ENCODE peak calls at places on chromosomes 1 and 21, in ten cellular contexts. S is tibial artery; M is IMR-90; D is small intestine; X is GM23248; L is stomach; P is naive thymus-derived CD4-positive, alpha-beta T cell; W is A549; R is CD8-positive, alpha-beta memory T cell; C is pancreas. B is an unnamed sample. For H3K4me1, the result is how much of the 10 kb centered on the place peaks cover.

GRCh38 chr1:23423415-23424170 is 955 bp downstream of the TCEA3 start:
- DNase-seq in S (no peak), M (no peak), D (peak), X (peak), L (peak), P (peak), W (no peak), R (no peak), C (peak), B (peak)

GRCh38 chr1:184396081-184396480 is 9.3 kb downstream of the C1orf21 start:
- DNase-seq in S (no peak), M (no peak), D (no peak), X (no peak), L (no peak), P (no peak), W (no peak), R (no peak), C (no peak), B (no peak)

GRCh38 chr21:25459365-25459764 is 147.9 kb downstream of the MRPL39 start:
- DNase-seq in S (no peak), M (no peak), D (no peak), X (no peak), L (no peak), P (no peak), W (no peak), R (no peak), C (no peak), B (no peak)

GRCh38 chr1:12067900-12068821 is 5.1 kb downstream of the TNFRSF8 start:
- DNase-seq in S (no peak), M (peak), D (no peak), X (peak), L (no peak), P (no peak), W (no peak), R (peak), C (no peak), B (no peak)

GRCh38 chr1:52632732-52633290 is at the start of gene SHISAL2A:
- DNase-seq in S (no peak), M (no peak), D (peak), X (peak), L (peak), P (peak), W (no peak), R (peak), C (peak), B (peak)

GRCh38 chr1:60152886-60153285 is 79.3 kb upstream of the C1orf87 start:
- DNase-seq in S (no peak), M (no peak), D (no peak), X (no peak), L (no peak), P (no peak), W (no peak), R (no peak), C (no peak), B (no peak)

GRCh38 chr1:84969489-84970250 is 27.2 kb downstream of the MCOLN2 start:
- DNase-seq in S (no peak), M (no peak), D (no peak), X (no peak), L (no peak), P (no peak), W (no peak), R (no peak), C (no peak), B (no peak)

GRCh38 chr1:99704356-99704816 is 58.5 kb downstream of the PALMD start:
- DNase-seq in S (no peak), M (no peak), D (no peak), X (no peak), L (no peak), P (no peak), W (no peak), R (no peak), C (no peak), B (peak)

GRCh38 chr1:46819335-46819734 is 20.5 kb downstream of the CYP4B1 start:
- DNase-seq in S (no peak), M (no peak), D (no peak), X (no peak), L (no peak), P (no peak), W (no peak), R (no peak), C (no peak), B (no peak)

GRCh38 chr21:43951911-43952703 is 60.0 kb upstream of the TRAPPC10 start:
- DNase-seq in S (no peak), M (no peak), D (peak), X (no peak), L (no peak), P (no peak), W (no peak), R (no peak), C (no peak), B (no peak)

GRCh38 chr1:61588736-61589381 is 136.1 kb downstream of the TM2D1 start:
- DNase-seq in S (no peak), M (peak), D (peak), X (peak), L (peak), P (peak), W (peak), R (peak), C (peak), B (peak)

GRCh38 chr1:91828583-91829281 is 57.2 kb downstream of the TGFBR3 start:
- DNase-seq in S (no peak), M (no peak), D (no peak), X (no peak), L (no peak), P (no peak), W (no peak), R (no peak), C (peak), B (peak)

GRCh38 chr1:91826248-91826647 is 59.7 kb downstream of the TGFBR3 start:
- DNase-seq in S (no peak), M (no peak), D (no peak), X (no peak), L (no peak), P (no peak), W (no peak), R (no peak), C (no peak), B (no peak)

GRCh38 chr1:91827094-91828006 is 58.6 kb downstream of the TGFBR3 start:
- DNase-seq in S (no peak), M (no peak), D (peak), X (peak), L (peak), P (no peak), W (peak), R (no peak), C (peak), B (peak)

GRCh38 chr1:91828007-91828321 is 58.0 kb downstream of the TGFBR3 start:
- DNase-seq in S (no peak), M (no peak), D (peak), X (no peak), L (no peak), P (no peak), W (no peak), R (no peak), C (no peak), B (no peak)

DNA sequence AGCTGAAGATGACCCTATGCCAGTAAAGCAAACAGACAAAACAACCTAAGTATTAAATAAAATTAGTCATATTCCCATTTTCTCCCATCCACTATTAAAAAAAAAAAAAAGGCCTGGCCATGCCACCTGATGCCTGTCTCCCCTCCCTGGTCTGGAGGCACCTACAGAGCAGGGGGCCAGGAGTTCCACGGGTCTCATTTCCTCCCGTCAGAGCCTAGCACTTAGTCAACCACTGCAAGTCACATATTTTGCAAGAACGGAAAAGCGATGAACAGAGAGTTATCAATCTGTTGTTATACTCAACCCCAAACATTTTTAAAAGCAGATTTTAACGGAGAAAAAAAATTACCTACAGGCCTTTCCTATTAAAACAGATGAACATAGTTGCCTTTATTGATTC is 59.3 kb downstream of the TGFBR3 start:
- DNase-seq in S (no peak), M (no peak), D (no peak), X (no peak), L (no peak), P (no peak), W (no peak), R (no peak), C (no peak), B (no peak)
- H3K4me1 ChIP-seq in S (under half), M (under half), D (under half), X (under half), L (under half), P (under half), W (half or more), R (under half), C (under half), B (under half)

DNA sequence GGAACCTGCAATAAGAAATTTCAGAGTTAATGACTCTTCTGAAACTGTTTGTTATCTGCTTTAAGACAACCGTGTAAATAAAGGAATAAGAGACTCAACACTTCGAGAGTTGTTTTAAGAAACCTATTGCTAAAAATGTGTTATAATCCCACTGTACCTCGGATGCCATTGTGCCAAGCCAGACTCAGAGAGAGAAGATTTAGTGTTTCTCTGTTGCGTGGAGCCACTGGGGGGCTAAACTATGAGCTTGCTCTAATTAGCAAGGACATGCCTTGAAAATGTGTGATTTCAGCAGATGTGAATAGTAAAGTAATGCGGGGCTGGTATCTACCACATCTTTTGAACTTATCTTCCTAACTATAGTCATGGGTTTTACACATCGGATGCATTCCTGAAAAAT is 56.2 kb upstream of the TARBP1 start:
- DNase-seq in S (no peak), M (no peak), D (no peak), X (no peak), L (no peak), P (no peak), W (no peak), R (no peak), C (no peak), B (no peak)
- H3K4me1 ChIP-seq in S (half or more), M (under half), D (under half), X (half or more), L (half or more), P (under half), W (under half), R (under half), C (half or more), B (under half)

DNA sequence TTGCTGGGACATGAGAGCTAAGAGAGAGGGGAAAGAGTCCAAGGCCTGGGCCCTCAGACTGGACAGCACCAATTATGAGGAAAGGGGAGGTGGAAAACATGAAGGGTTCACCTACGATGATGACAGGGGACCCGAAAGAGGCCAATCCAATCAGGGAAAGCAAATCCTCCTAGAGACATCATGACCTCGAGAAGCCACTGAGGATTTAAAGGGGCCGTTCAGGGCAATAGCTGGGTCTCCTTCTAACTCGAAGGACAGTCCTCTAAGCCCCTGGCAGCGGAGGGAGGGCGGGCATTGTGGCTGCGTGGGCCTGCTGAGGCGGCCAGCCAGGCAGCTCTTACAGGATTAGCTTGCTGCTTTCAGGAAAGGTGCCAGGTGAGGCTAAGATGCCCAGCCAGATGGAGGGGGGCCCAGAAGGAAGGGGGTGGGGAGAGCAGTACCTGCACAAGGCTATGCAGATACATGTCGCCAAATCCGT is 7.4 kb downstream of the MEF2D start:
- DNase-seq in S (no peak), M (no peak), D (no peak), X (peak), L (peak), P (no peak), W (no peak), R (no peak), C (peak), B (no peak)
- H3K4me1 ChIP-seq in S (half or more), M (half or more), D (half or more), X (half or more), L (half or more), P (half or more), W (half or more), R (half or more), C (half or more), B (half or more)

DNA sequence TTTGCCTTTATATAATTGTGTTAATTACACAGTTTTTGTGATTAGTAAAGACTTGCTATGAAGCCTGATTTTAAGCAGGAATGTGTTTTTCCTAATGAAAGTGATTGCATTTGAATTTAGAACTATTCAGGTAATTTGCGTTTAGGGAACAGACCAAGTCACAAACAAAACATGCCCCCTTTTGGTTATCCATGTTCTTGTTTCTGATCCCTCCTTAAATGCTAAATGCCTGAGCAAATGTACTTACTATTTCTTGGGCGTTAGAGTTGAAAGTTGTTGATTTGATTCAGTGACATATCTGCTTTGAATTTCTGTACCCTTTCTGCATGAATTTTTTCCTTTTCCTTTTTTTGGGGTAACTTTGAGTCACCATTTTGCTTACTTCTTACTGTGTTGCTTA is 5.2 kb downstream of the POU2F1 start:
- DNase-seq in S (no peak), M (no peak), D (no peak), X (no peak), L (no peak), P (no peak), W (no peak), R (no peak), C (no peak), B (no peak)
- H3K4me1 ChIP-seq in S (half or more), M (under half), D (under half), X (under half), L (under half), P (under half), W (half or more), R (under half), C (under half), B (under half)

GRCh38 chr1:214402583-214403216 is 121.7 kb downstream of the SMYD2 start:
- DNase-seq in S (no peak), M (peak), D (no peak), X (peak), L (peak), P (no peak), W (peak), R (no peak), C (no peak), B (no peak)
- H3K4me1 ChIP-seq in S (under half), M (under half), D (under half), X (under half), L (under half), P (under half), W (under half), R (under half), C (under half), B (under half)